ENCODE peak calls at places on chromosomes 12 and 14, in five cellular contexts. S is cardiac muscle cell, O is left ventricle myocardium inferior, G is psoas muscle, Y is WERI-Rb-1. J is an unnamed sample.

GRCh38 chr14:34356267-34356660 is 105.8 kb downstream of the SPTSSA start:
- DNase-seq in S (peak; percentile 69), O (no peak), G (no peak), Y (no peak), J (no peak)

GRCh38 chr12:108773798-108774788 is 42.8 kb upstream of the CORO1C start:
- DNase-seq in S (peak; percentile 93), O (peak; percentile 88), G (peak; percentile 94), Y (peak; percentile 17), J (peak; percentile 74)

GRCh38 chr14:69979882-69980281 is 100.7 kb downstream of the SMOC1 start:
- DNase-seq in S (no peak), O (no peak), G (no peak), Y (no peak), J (no peak)

GRCh38 chr12:125772403-125772802 is 707.2 kb downstream of the AACS start:
- DNase-seq in S (no peak), O (no peak), G (no peak), Y (no peak), J (no peak)

GRCh38 chr14:99522025-99522401 is 40.8 kb downstream of the CCNK start:
- DNase-seq in S (no peak), O (peak; percentile 7), G (peak; percentile 30), Y (no peak), J (no peak)

GRCh38 chr12:89690925-89691324 is 17.7 kb downstream of the ATP2B1 start:
- DNase-seq in S (no peak), O (no peak), G (no peak), Y (no peak), J (no peak)

GRCh38 chr12:102095677-102096263 is 24.1 kb downstream of the NUP37 start:
- DNase-seq in S (peak; percentile 66), O (no peak), G (no peak), Y (no peak), J (no peak)

GRCh38 chr14:23525611-23526010 is 26.0 kb downstream of the ZFHX2 start:
- DNase-seq in S (no peak), O (no peak), G (no peak), Y (peak; percentile 59), J (no peak)

GRCh38 chr12:102539651-102540553 is 59.5 kb upstream of the IGF1 start:
- DNase-seq in S (peak; percentile 53), O (no peak), G (no peak), Y (no peak), J (peak; percentile 65)

GRCh38 chr12:120006248-120006975 is 17.4 kb downstream of the BICDL1 start:
- DNase-seq in S (no peak), O (no peak), G (no peak), Y (no peak), J (no peak)

GRCh38 chr14:97180304-97181200 is 383.4 kb downstream of the VRK1 start:
- DNase-seq in S (peak; percentile 1), O (no peak), G (no peak), Y (no peak), J (peak; percentile 48)

GRCh38 chr12:5222011-5222461 is 178.4 kb downstream of the KCNA5 start:
- DNase-seq in S (no peak), O (no peak), G (no peak), Y (peak; percentile 57), J (no peak)

GRCh38 chr12:128652136-128652751 is 171.5 kb downstream of the SLC15A4 start:
- DNase-seq in S (no peak), O (no peak), G (no peak), Y (no peak), J (no peak)

GRCh38 chr14:92426237-92426636 is 87.3 kb upstream of the RIN3 start:
- DNase-seq in S (peak; percentile 63), O (no peak), G (no peak), Y (no peak), J (no peak)

GRCh38 chr12:84619053-84619452 is 293.5 kb downstream of the SLC6A15 start:
- DNase-seq in S (no peak), O (no peak), G (no peak), Y (no peak), J (no peak)

GRCh38 chr12:59626382-59626781 is 30.6 kb downstream of the SLC16A7 start:
- DNase-seq in S (no peak), O (no peak), G (no peak), Y (no peak), J (no peak)

GRCh38 chr12:97177482-97177881 is 270.4 kb downstream of the NEDD1 start:
- DNase-seq in S (no peak), O (no peak), G (no peak), Y (no peak), J (no peak)

GRCh38 chr12:27733052-27733656 is 22.5 kb downstream of the MRPS35 start:
- DNase-seq in S (peak; percentile 57), O (no peak), G (no peak), Y (no peak), J (no peak)

GRCh38 chr14:31070431-31070830 is 44.3 kb upstream of the STRN3 start:
- DNase-seq in S (peak; percentile 95), O (no peak), G (no peak), Y (no peak), J (peak; percentile 86)

GRCh38 chr14:99779751-99780150 is 13.5 kb upstream of the EML1 start:
- DNase-seq in S (no peak), O (no peak), G (no peak), Y (no peak), J (no peak)

GRCh38 chr14:94522115-94522724 is 13.0 kb upstream of the SERPINA12 start:
- DNase-seq in S (no peak), O (no peak), G (no peak), Y (no peak), J (no peak)
- TF ChIP-seq CTCF in S (no peak), O (no peak), G (no peak), Y (no peak), J (no peak)

DNA sequence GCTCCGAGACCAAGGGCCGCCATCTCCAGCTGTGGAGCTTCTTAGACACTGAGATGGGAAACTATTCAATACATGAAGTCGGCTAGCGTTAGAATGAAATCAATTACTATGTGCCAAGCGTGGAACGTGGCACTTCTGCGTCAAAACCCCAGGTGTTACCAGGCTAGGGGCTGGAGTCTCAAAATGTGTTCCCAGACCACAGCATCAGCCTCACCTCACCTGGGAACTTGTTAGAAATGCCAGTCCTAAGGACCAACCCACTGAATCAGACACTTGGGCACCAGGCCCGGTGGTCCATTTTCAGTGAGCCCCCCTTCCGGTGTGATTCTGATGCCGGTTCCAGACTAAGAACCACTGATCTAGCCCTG is 5.0 kb upstream of the SETD1B start:
- DNase-seq in S (no peak), O (no peak), G (no peak), Y (no peak), J (no peak)
- H3K4me3 ChIP-seq in S (peak overlapping the region; percentile 89), O (peak overlapping the region; percentile 81), G (peak overlapping the region; percentile 86), Y (peak overlapping the region; percentile 35), J (peak overlapping the region; percentile 55)

DNA sequence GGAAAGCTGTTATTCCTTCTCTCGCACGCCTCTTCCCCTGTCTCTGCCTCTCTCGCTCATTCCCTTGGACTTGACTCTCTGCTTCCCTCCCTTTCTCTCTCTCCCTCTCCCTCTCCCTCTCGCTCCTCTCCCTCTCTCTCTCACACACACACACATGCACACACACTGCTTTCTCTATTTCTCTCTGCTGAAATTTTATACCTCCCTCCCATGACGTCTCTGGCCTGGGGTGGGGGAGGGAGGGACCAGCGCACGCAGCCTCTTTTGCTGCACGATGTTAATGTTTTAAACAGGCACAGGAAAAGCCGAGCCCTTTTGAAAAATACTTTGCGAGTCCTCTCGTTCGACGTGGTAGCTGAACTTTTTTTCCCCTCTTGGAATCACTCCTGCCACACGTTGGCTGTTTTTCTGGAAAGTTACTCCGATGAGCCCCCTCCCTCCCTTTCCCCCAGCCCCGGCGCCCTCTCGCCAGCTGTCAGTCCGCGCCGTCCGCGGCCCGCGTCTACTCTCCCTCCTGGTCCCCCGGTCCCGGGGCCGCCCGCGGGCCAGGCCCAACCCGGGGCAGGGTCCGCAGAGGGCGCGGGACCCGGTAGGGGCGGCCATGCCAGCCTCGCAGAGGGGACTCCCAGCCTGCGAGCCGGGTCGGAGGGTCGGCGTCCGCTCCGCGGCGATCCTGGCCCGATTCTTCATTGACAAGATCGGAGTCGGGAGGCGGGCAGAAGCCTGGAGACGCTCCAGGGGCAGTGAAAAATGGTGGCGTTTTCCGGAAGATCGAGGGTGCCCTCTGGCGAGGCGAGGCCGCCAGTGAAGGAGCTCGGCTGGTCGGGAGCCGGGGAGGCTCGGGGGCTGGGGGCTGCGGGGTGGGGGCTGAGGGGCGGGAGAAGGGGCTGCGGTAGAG is at the start of gene TGFB3:
- DNase-seq in S (peak; percentile 96), O (peak; percentile 85), G (peak; percentile 93), Y (peak; percentile 84), J (peak; percentile 57)
- H3K27me3 ChIP-seq in S (no peaks in the 10 kb centered on the region), O (no peaks in the 10 kb centered on the region), G (no peaks in the 10 kb centered on the region), Y (no peaks in the 10 kb centered on the region), J (peaks cover 3% of the 10 kb centered on the region)

GRCh38 chr12:80607361-80608135 is 99.9 kb upstream of the MYF6 start:
- DNase-seq in S (no peak), O (no peak), G (no peak), Y (no peak), J (no peak)
- TF ChIP-seq CTCF in S (peak; percentile 13), O (peak; percentile 14), G (peak; percentile 27), Y (no peak), J (peak; percentile 4)

DNA sequence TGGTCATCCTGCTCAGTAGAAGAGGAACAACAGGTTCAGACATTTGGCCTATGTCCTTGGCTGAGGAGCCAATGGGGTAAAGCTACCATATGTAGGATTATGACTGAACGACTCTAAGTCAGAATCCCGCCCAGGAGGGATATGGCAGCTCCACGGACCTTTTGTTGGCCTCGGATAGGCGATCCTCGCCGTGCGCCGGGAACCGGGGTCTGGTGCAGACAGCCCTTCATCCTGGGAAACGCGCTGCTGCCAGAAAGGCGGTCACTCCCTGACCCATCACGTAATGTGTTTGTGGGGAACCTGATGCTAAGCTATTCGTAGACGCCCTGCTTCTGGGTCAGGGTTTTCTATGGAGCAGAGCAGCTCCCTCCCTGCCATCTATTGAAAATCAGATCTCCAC is 178.9 kb upstream of the ALG10B start:
- DNase-seq in S (no peak), O (no peak), G (no peak), Y (no peak), J (no peak)
- H3K4me3 ChIP-seq in S (no peak overlapping the region), O (no peak overlapping the region), G (peak overlapping the region; percentile 65), Y (no peak overlapping the region), J (no peak overlapping the region)

GRCh38 chr14:104119119-104119699 is 19.2 kb upstream of the KIF26A start:
- DNase-seq in S (no peak), O (peak; percentile 5), G (no peak), Y (peak; percentile 3), J (no peak)
- H3K27me3 ChIP-seq in S (peaks cover 70% of the 10 kb centered on the region), O (peaks cover 92% of the 10 kb centered on the region), G (peaks cover 33% of the 10 kb centered on the region), Y (no peaks in the 10 kb centered on the region), J (peaks cover 43% of the 10 kb centered on the region)

GRCh38 chr14:29421156-29421728 is 506.4 kb downstream of the PRKD1 start:
- DNase-seq in S (no peak), O (no peak), G (no peak), Y (no peak), J (no peak)
- TF ChIP-seq CTCF in S (no peak), O (no peak), G (no peak), Y (no peak), J (no peak)